ENCODE peak calls at places on chromosomes 1 and 21, in four cellular contexts. X is K562, C is GM12878, S is HepG2. M is an unnamed sample.

GRCh38 chr1:43866201-43866600 is 67.4 kb upstream of the ARTN start:
- DNase-seq in S (no peak), X (no peak), C (no peak), M (no peak)

GRCh38 chr1:156072251-156072650 is 10.0 kb downstream of the MEX3A start:
- DNase-seq in S (no peak), X (no peak), C (no peak), M (no peak)

GRCh38 chr1:152517237-152517811 is 3.0 kb downstream of the CRCT1 start:
- DNase-seq in C (no peak), X (no peak), S (no peak), M (no peak)

GRCh38 chr1:149972547-149972946 is 35.9 kb upstream of the MTMR11 start:
- DNase-seq in X (no peak), C (no peak), S (no peak), M (no peak)

GRCh38 chr1:18927654-18928272 is 25.4 kb upstream of the ALDH4A1 start:
- DNase-seq in C (no peak), S (no peak), X (no peak), M (no peak)

GRCh38 chr21:35792569-35792968 is 267.8 kb downstream of the SETD4 start:
- DNase-seq in X (no peak), S (no peak), C (no peak), M (no peak)

GRCh38 chr1:61210435-61211012 is 128.2 kb downstream of the NFIA start:
- DNase-seq in S (peak; percentile 24), C (no peak), X (no peak), M (no peak)

GRCh38 chr1:4170953-4171352 is 270.9 kb upstream of the C1orf174 start:
- DNase-seq in S (no peak), C (no peak), X (no peak), M (no peak)

GRCh38 chr1:39214021-39214713 is 9.7 kb downstream of the MACF1 start:
- DNase-seq in X (peak; percentile 90), S (peak; percentile 99), C (no peak), M (no peak)

GRCh38 chr1:1038694-1039093 is 18.8 kb downstream of the AGRN start:
- DNase-seq in C (no peak), X (no peak), S (no peak), M (no peak)

GRCh38 chr1:155379180-155379876 is 58.6 kb downstream of the RUSC1 start:
- DNase-seq in X (no peak), C (no peak), S (no peak), M (no peak)

GRCh38 chr1:27478098-27478497 is 11.9 kb downstream of the WASF2 start:
- DNase-seq in X (no peak), C (no peak), S (no peak), M (no peak)

GRCh38 chr1:81432089-81432488 is 368.6 kb upstream of the ADGRL2 start:
- DNase-seq in X (no peak), S (no peak), C (no peak), M (no peak)
- TF ChIP-seq GABPA in X (no peak), S (no peak), C (no peak), M (no peak)

GRCh38 chr1:239098400-239099037 is 287.8 kb upstream of the CHRM3 start:
- DNase-seq in S (no peak), X (no peak), C (no peak), M (no peak)
- TF ChIP-seq POLR2A in S (no peak), X (no peak), C (no peak), M (no peak)

DNA sequence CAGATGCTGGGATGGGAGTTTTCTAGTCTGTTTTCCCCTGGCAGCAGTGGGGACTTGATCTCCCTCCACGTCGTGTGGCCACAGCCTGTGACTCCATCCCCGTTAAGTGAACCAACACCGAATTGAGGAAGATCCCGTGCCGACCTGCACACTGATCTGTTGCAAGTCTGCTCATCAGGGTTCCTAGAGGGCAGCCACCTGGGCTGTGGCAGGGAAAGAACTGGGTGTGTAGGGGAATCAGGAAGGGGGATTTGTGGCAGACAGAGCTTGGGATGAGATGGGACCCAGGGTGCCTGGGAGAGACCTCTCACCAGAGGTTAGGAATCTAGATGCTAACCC is 23.2 kb upstream of the CDK18 start:
- DNase-seq in X (no peak), S (no peak), C (no peak), M (no peak)
- TF ChIP-seq GABPA in X (no peak), S (no peak), C (no peak), M (no peak)

GRCh38 chr1:223350361-223350908 is 13.5 kb downstream of the SUSD4 start:
- DNase-seq in C (no peak), X (no peak), S (no peak), M (no peak)
- TF ChIP-seq POLR2A in C (no peak), X (no peak), S (no peak), M (no peak)

DNA sequence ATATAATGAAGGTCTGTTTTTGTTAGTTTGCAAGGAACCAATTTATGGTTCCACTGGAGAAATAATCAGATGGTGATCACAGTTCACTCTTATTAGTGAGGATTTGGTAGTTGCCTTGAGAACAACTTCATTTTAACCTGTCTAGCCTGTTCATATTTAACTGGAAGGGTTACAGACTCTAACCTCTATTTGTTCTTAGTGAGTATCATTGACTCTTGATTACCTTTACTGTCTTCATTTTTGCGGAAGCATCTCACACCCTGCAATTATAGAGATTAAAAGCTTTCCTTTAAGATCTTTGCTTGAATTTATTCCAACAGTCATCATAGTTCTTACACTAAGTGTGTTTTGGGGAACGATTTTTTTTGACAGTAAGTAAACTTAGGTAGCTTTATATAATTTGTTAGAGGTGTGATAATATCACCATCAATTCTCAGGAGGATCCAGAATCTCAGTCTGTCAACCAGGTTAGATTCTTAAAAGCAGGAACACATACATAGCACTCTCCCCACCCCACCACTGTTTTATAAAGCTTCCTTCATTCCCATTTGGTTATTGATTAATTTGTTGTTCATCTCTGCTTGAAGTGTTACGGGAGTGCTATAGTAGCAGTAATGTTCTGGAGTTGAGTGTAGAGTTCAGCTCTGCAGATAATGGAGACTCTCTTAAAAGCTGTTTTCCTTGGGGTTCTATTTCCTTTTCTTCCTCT is 30.1 kb downstream of the B3GALT2 start:
- DNase-seq in S (no peak), X (no peak), C (no peak), M (no peak)
- TF ChIP-seq GABPA in S (no peak), X (no peak), C (no peak), M (no peak)